ENCODE peak calls at places on chromosomes 11 and 22, in six cellular contexts. L is PC-3, Z is MM.1S, C is neural progenitor cell, V is HCT116, X is SK-N-SH. P is an unnamed sample.

GRCh38 chr11:80144932-80145612 is 704.2 kb upstream of the TENM4 start:
- DNase-seq in L (no peak), Z (no peak), C (peak), V (no peak), X (no peak), P (no peak)

GRCh38 chr11:69644071-69644961 is 3.4 kb downstream of the CCND1 start:
- DNase-seq in L (peak), Z (no peak), C (no peak), V (no peak), X (peak), P (peak)

GRCh38 chr11:56045538-56045937 is 18.1 kb downstream of the OR5AS1 start:
- DNase-seq in L (no peak), Z (no peak), C (no peak), V (no peak), X (no peak), P (no peak)

GRCh38 chr11:40290031-40290650 is 1169.3 kb downstream of the LRRC4C start:
- DNase-seq in L (peak), Z (no peak), C (no peak), V (no peak), X (no peak), P (no peak)

GRCh38 chr22:22771696-22772377 is 115.8 kb upstream of the IGLL5 start:
- DNase-seq in L (no peak), Z (no peak), C (no peak), V (no peak), X (no peak), P (no peak)

GRCh38 chr11:110432713-110433392 is 3.1 kb downstream of the FDX1 start:
- DNase-seq in L (peak), Z (no peak), C (peak), V (no peak), X (peak), P (no peak)

GRCh38 chr11:20156876-20157613 is 3.2 kb downstream of the DBX1 start:
- DNase-seq in L (no peak), Z (peak), C (peak), V (no peak), X (no peak), P (no peak)

GRCh38 chr11:78022397-78023396 is at the start of gene KCTD14:
- DNase-seq in L (no peak), Z (no peak), C (peak), V (no peak), X (peak), P (peak)

GRCh38 chr11:111596319-111596718 is 5.9 kb upstream of the SIK2 start:
- DNase-seq in L (no peak), Z (no peak), C (no peak), V (no peak), X (no peak), P (no peak)

GRCh38 chr11:121895919-121896318 is 220.1 kb downstream of the BLID start:
- DNase-seq in L (peak), Z (no peak), C (no peak), V (no peak), X (no peak), P (peak)

GRCh38 chr22:31750365-31751284 is 693 bp upstream of the PRR14L start:
- DNase-seq in L (no peak), Z (no peak), C (no peak), V (no peak), X (no peak), P (no peak)

GRCh38 chr11:36672815-36673450 is 74.9 kb upstream of the RAG2 start:
- DNase-seq in L (peak), Z (peak), C (peak), V (peak), X (peak), P (peak)

GRCh38 chr11:1888811-1889526 is 2.7 kb downstream of the PRR33 start:
- DNase-seq in L (no peak), Z (no peak), C (no peak), V (no peak), X (peak), P (no peak)

GRCh38 chr11:45285931-45286632 is at the start of gene SYT13:
- DNase-seq in L (no peak), Z (no peak), C (peak), V (no peak), X (peak), P (no peak)

GRCh38 chr11:12686246-12687060 is 12.2 kb downstream of the TEAD1 start:
- DNase-seq in L (peak), Z (no peak), C (no peak), V (no peak), X (no peak), P (peak)
- H3K9ac ChIP-seq in L (peak), Z (no peak), C (no peak), V (peak), X (peak), P (peak)

GRCh38 chr11:117872962-117873827 is 3.3 kb downstream of the FXYD6 start:
- DNase-seq in L (no peak), Z (peak), C (no peak), V (no peak), X (no peak), P (no peak)
- TF ChIP-seq EZH2phosphoT487 in L (no peak), Z (no peak), C (no peak), V (no peak), X (no peak), P (no peak)

GRCh38 chr11:326592-326841 is 5.9 kb upstream of the IFITM3 start:
- DNase-seq in L (no peak), Z (no peak), C (no peak), V (no peak), X (peak), P (no peak)
- H3K27ac ChIP-seq in L (no peak), Z (no peak), C (no peak), V (no peak), X (no peak), P (no peak)

GRCh38 chr22:37239336-37240239 is 4.5 kb downstream of the RAC2 start:
- DNase-seq in L (no peak), Z (no peak), C (no peak), V (no peak), X (peak), P (no peak)

GRCh38 chr22:37242395-37242918 is 1.6 kb downstream of the RAC2 start:
- DNase-seq in L (peak), Z (peak), C (no peak), V (no peak), X (peak), P (peak)

GRCh38 chr22:37240941-37241320 is 3.1 kb downstream of the RAC2 start:
- DNase-seq in L (no peak), Z (no peak), C (no peak), V (no peak), X (peak), P (no peak)

GRCh38 chr22:37241351-37242142 is 2.5 kb downstream of the RAC2 start:
- DNase-seq in L (no peak), Z (no peak), C (no peak), V (no peak), X (peak), P (no peak)

DNA sequence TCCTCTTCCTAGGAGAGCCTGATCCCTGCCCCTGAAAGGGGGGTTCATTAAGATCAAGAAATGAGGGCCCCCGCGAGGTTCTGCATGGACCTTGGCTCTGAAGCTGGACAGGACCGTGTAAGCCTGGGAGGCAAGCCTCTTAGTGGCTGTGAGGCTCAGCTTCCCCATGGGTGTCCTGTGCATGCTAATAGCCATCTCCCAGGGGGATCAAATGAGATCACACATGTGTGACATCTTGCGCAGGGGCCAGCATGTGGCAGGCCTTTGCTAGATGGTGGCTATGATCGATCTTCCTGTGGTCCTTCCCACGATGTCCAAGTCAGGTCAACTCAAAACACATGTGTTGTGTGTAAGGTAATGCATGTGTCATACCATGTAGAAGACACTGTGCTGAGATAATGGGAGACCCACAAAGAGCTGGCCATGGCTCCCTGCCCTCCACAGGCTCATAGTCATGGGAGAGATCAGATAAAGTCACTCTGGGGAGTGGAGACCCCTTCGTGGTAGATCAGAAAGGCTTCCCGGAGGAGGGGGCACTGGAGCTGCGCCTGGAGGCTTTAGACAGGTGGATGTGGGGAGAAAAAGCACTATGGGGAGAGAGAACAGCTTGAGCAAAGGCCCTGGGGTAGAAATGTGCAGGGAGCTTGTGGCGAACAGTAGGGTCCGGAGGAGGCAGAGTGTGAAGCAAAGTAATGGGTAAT is 3.7 kb downstream of the RAC2 start:
- DNase-seq in L (no peak), Z (no peak), C (no peak), V (no peak), X (no peak), P (no peak)
- H3K9ac ChIP-seq in L (no peak), Z (no peak), C (no peak), V (no peak), X (no peak), P (no peak)

GRCh38 chr22:33957086-33957485 is 36.8 kb upstream of the LARGE1 start:
- DNase-seq in L (no peak), Z (no peak), C (no peak), V (no peak), X (no peak), P (no peak)
- TF ChIP-seq EZH2phosphoT487 in L (no peak), Z (no peak), C (no peak), V (no peak), X (no peak), P (no peak)

GRCh38 chr11:60786811-60787567 is 1.9 kb downstream of the MS4A10 start:
- DNase-seq in L (peak), Z (no peak), C (no peak), V (no peak), X (no peak), P (peak)
- H3K27ac ChIP-seq in L (no peak), Z (no peak), C (no peak), V (no peak), X (peak), P (no peak)

GRCh38 chr11:93348931-93349330 is 18.4 kb downstream of the DEUP1 start:
- DNase-seq in L (no peak), Z (no peak), C (peak), V (no peak), X (no peak), P (no peak)

GRCh38 chr11:93350835-93351234 is 20.3 kb downstream of the DEUP1 start:
- DNase-seq in L (no peak), Z (no peak), C (no peak), V (no peak), X (no peak), P (no peak)

GRCh38 chr11:93340223-93340622 is 9.7 kb downstream of the DEUP1 start:
- DNase-seq in L (peak), Z (no peak), C (no peak), V (no peak), X (no peak), P (no peak)

DNA sequence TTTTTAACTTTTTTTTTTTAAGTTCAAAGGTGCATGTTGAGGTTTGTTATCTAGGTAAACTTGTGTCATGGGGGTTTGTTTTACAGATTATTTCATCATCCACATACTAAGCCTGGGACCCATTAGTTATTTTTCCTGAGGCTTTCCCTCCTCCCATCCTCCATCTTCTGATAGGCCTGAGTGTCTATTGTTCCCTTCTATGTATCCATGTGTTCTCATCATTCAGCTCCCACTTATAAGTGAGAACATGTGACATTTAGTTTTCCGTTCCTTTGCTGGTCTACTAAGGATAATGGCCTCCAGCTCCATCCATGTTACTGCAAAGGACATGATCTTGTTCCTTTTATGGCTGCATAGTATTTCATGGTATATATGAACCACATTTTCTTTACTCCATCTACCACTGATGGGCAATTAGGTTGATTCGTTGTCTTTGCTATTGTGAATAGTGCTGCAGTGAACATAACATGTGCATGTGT is 14.4 kb downstream of the DEUP1 start:
- DNase-seq in L (no peak), Z (no peak), C (no peak), V (no peak), X (no peak), P (no peak)
- H3K9ac ChIP-seq in L (no peak), Z (no peak), C (no peak), V (no peak), X (no peak), P (no peak)

DNA sequence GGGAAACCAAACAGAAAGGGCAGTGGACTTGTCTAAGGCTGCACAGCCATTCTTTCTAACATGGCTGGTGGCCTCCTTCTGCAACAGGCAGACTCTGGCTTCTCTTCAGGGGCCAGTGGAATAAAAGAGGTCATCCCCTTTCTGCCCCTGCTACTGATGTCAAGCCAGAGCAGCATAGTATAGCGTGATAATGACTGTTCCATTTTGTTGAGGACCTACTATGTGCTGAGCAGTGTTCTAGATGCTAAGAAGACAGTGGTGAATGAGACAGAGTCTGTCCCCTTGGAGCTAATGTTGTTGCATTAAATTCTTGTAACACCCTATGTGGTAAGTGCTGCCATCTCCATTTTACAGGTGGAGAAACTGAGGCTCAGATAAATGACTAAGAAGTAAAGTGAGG is 15.7 kb upstream of the SYT7 start:
- DNase-seq in L (no peak), Z (no peak), C (no peak), V (no peak), X (no peak), P (no peak)
- TF ChIP-seq EZH2phosphoT487 in L (no peak), Z (no peak), C (no peak), V (no peak), X (no peak), P (no peak)

GRCh38 chr22:46574438-46574992 is 37.1 kb upstream of the CELSR1 start:
- DNase-seq in L (no peak), Z (no peak), C (peak), V (no peak), X (no peak), P (no peak)

GRCh38 chr22:46574993-46575914 is 37.8 kb upstream of the CELSR1 start:
- DNase-seq in L (peak), Z (peak), C (peak), V (peak), X (peak), P (no peak)

GRCh38 chr22:46576556-46577351 is 39.3 kb upstream of the CELSR1 start:
- DNase-seq in L (peak), Z (peak), C (peak), V (no peak), X (peak), P (peak)

GRCh38 chr22:46577361-46578249 is 40.2 kb upstream of the CELSR1 start:
- DNase-seq in L (no peak), Z (no peak), C (peak), V (no peak), X (peak), P (peak)

DNA sequence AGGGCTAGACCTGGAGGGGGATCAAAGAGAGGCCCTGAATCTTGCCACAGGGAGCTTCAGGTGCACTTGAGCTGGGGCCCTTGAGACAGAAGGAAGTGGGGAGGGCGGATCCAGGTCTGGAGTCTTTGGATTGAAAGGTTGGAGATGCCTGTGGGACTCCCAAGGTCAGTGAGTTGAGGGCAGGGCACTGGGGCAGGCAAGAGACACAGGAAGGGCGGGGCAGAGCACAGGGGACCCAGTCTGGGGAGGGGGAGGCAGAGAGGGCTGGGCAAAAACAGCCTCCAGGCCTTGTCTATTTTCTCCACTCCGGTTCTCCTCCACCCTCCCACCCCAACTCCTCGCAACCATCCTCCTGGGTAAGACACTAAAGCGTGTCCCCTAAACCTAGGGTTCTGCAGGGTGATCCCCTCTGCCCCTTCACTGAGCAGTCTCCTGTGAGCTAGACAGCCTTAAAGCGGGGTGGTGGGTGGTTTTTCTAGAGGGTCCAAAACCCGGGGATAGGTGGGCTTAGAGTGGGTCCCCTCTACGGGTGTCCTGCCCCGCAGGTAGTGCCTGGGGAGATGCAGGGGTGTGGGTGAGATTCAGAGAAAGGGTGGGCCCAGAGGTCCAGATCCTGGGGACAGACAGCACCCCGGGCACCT is 38.6 kb upstream of the CELSR1 start:
- DNase-seq in L (no peak), Z (no peak), C (peak), V (no peak), X (no peak), P (no peak)
- H3K27ac ChIP-seq in L (peak), Z (no peak), C (no peak), V (peak), X (no peak), P (no peak)